ENCODE peak calls at places on chromosome 20, in six cellular contexts. P is heart left ventricle, H is H9, Z is type B pancreatic cell, J is endothelial cell of umbilical vein, G is dorsolateral prefrontal cortex. V is an unnamed sample.

GRCh38 chr20:1952737-1953530 is 40.9 kb downstream of the PDYN start:
- DNase-seq in G (no peak), Z (no peak), H (no peak), J (no peak), P (no peak), V (no peak)

GRCh38 chr20:7841967-7842301 is 98.3 kb downstream of the HAO1 start:
- DNase-seq in H (no peak), G (no peak), P (peak), Z (no peak), J (peak), V (peak)

GRCh38 chr20:20571068-20571780 is 141.2 kb downstream of the RALGAPA2 start:
- DNase-seq in G (no peak), P (no peak), H (no peak), Z (no peak), J (no peak), V (no peak)

GRCh38 chr20:54323227-54323734 is 115.4 kb downstream of the PFDN4 start:
- DNase-seq in Z (no peak), H (no peak), P (no peak), G (no peak), J (no peak), V (peak)

GRCh38 chr20:48597521-48598302 is 230.1 kb downstream of the PREX1 start:
- DNase-seq in Z (no peak), H (no peak), P (no peak), J (no peak), G (no peak), V (no peak)

GRCh38 chr20:61118429-61119224 is 133.4 kb upstream of the CDH4 start:
- DNase-seq in J (no peak), Z (no peak), P (no peak), G (no peak), H (no peak), V (peak)

GRCh38 chr20:4787069-4787468 is 65.4 kb downstream of the PRND start:
- DNase-seq in J (no peak), H (no peak), P (no peak), Z (no peak), G (no peak), V (peak)

GRCh38 chr20:38453941-38454340 is 18.7 kb upstream of the RALGAPB start:
- DNase-seq in P (no peak), G (no peak), H (no peak), J (no peak), Z (no peak), V (no peak)

GRCh38 chr20:24650091-24650490 is 180.7 kb downstream of the SYNDIG1 start:
- DNase-seq in H (no peak), Z (no peak), J (no peak), P (no peak), G (peak), V (peak)

GRCh38 chr20:58692579-58693225 is at the start of gene NPEPL1:
- DNase-seq in H (no peak), Z (peak), J (peak), P (peak), G (peak), V (peak)

GRCh38 chr20:50469324-50469723 is 40.9 kb upstream of the PTPN1 start:
- DNase-seq in Z (no peak), P (no peak), G (no peak), H (no peak), J (no peak), V (no peak)

GRCh38 chr20:50284811-50285375 is 94.3 kb downstream of the CEBPB start:
- DNase-seq in G (no peak), Z (no peak), P (peak), J (no peak), H (no peak), V (no peak)

GRCh38 chr20:46093531-46093930 is 3.8 kb upstream of the NCOA5 start:
- DNase-seq in P (no peak), J (no peak), G (no peak), Z (no peak), H (no peak), V (no peak)

GRCh38 chr20:15902493-15902892 is 670.8 kb downstream of the KIF16B start:
- DNase-seq in J (peak), G (no peak), Z (no peak), H (peak), P (no peak), V (no peak)

GRCh38 chr20:36830791-36831691 is 44.9 kb upstream of the TLDC2 start:
- DNase-seq in G (no peak), Z (no peak), H (no peak), J (peak), P (peak), V (peak)

GRCh38 chr20:1866834-1867233 is 28.4 kb upstream of the SIRPA start:
- DNase-seq in P (no peak), H (no peak), Z (no peak), G (no peak), J (no peak), V (no peak)

GRCh38 chr20:51695574-51696303 is 72.5 kb downstream of the ATP9A start:
- DNase-seq in P (no peak), H (no peak), J (peak), G (no peak), Z (no peak), V (peak)

GRCh38 chr20:46058656-46059281 is 29.8 kb downstream of the SLC12A5 start:
- DNase-seq in J (no peak), P (no peak), H (peak), Z (peak), G (no peak), V (no peak)

GRCh38 chr20:2093883-2094282 is 7.7 kb upstream of the STK35 start:
- DNase-seq in H (no peak), J (no peak), G (no peak), Z (no peak), P (no peak), V (no peak)

GRCh38 chr20:48523191-48523757 is 304.5 kb downstream of the PREX1 start:
- DNase-seq in G (no peak), Z (no peak), H (peak), P (no peak), J (peak), V (peak)

GRCh38 chr20:8043687-8044278 is 24.2 kb upstream of the TMX4 start:
- DNase-seq in J (peak), H (no peak), Z (no peak), G (no peak), P (no peak), V (peak)

GRCh38 chr20:6595704-6596103 is 171.8 kb upstream of the BMP2 start:
- DNase-seq in H (no peak), P (no peak), Z (no peak), J (peak), G (no peak), V (peak)

DNA sequence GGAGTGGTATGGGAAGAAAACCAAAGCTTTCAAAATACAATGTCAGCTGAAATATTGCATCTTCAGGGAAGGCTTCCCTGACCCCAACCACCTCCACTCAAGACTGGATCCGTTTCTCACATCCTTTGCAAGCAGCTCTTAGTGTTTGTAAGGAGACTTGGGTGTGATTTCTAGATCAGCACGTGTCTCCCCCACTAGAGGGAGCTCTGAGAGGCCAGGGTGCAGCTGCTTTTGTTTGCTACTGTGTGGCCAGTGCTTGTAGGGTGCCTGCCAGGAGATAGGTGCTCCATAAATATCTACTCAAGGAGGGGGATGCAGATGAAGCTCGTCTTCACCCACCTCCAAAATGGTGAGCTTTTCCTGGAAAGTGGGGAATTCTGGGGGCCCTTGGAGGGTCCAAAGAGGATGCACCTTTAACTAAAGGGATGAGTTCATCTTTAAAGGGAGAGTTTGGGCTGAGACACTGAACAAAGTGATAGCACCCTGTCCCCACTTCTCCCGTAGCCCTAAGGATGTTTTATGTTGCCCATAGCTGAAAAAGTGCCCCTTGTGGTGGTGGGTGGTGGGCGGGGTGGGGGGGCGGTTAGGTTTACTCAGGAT is 52.6 kb upstream of the MAFB start:
- DNase-seq in P (peak), Z (no peak), G (peak), J (peak), H (peak), V (peak)
- TF ChIP-seq CTCF in P (peak), Z (peak), G (peak), J (peak), H (peak), V (peak)

GRCh38 chr20:3751664-3752385 is 15.7 kb downstream of the ADISSP start:
- DNase-seq in J (no peak), G (no peak), Z (no peak), H (peak), P (peak), V (no peak)
- TF ChIP-seq CTCF in J (no peak), G (no peak), Z (no peak), H (no peak), P (no peak), V (no peak)

DNA sequence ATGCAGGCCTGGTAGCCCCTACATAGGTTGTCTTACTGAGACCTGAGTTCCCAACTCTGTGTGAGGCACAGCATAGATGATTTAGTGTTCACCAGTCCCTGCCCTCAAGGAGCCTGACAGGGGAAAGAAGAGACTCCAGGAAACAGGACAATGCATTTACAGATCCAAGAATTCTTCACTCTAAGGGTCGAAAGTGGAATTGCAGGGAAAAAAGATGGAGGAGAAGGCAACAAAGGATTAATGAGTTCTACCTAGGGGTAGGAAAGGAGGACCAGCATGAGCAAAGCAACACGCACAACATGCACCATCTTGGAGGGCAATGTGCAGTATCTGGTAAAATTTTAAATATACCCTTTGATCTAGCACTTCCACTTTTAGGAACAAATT is 5.9 kb downstream of the SPAG4 start:
- DNase-seq in H (no peak), Z (no peak), J (no peak), P (no peak), G (no peak), V (no peak)
- TF ChIP-seq CTCF in H (peak), Z (peak), J (peak), P (no peak), G (no peak), V (peak)

GRCh38 chr20:10047427-10047826 is 12.6 kb downstream of the ANKEF1 start:
- DNase-seq in J (no peak), H (peak), Z (no peak), G (no peak), P (no peak), V (no peak)
- TF ChIP-seq CTCF in J (peak), H (peak), Z (peak), G (no peak), P (no peak), V (peak)